ENCODE peak calls at places on chromosome 17, in four cellular contexts. L is amygdala; C is AG09309; R is effector memory CD4-positive, alpha-beta T cell. Z is an unnamed sample.

GRCh38 chr17:27153005-27153404 is 140.9 kb upstream of the WSB1 start:
- DNase-seq in L (peak; percentile 11), R (no peak), C (peak; percentile 24), Z (no peak)

GRCh38 chr17:77772461-77772897 is 186.0 kb upstream of the TNRC6C start:
- DNase-seq in R (peak; percentile 45), L (no peak), C (no peak), Z (no peak)

GRCh38 chr17:51598824-51599223 is 338.5 kb downstream of the UTP18 start:
- DNase-seq in L (no peak), C (no peak), R (no peak), Z (no peak)

GRCh38 chr17:59483860-59484259 is 81.5 kb upstream of the DHX40 start:
- DNase-seq in L (no peak), R (no peak), C (no peak), Z (no peak)

GRCh38 chr17:69287168-69287567 is 39.8 kb downstream of the ABCA5 start:
- DNase-seq in R (no peak), L (no peak), C (no peak), Z (peak; percentile 73)

GRCh38 chr17:41049110-41049509 is 2.0 kb upstream of the KRTAP2-1 start:
- DNase-seq in L (no peak), C (peak; percentile 58), R (no peak), Z (peak; percentile 50)

GRCh38 chr17:10879110-10879509 is 41.2 kb upstream of the PIRT start:
- DNase-seq in R (no peak), L (peak; percentile 22), C (no peak), Z (no peak)

GRCh38 chr17:75454193-75454592 is 2.2 kb upstream of the TMEM94 start:
- DNase-seq in L (no peak), R (no peak), C (no peak), Z (peak; percentile 31)

GRCh38 chr17:48037036-48037881 is at the start of gene COPZ2:
- DNase-seq in L (no peak), C (no peak), R (peak; percentile 49), Z (no peak)

GRCh38 chr17:21358185-21358584 is 18.0 kb upstream of the KCNJ12 start:
- DNase-seq in L (no peak), R (no peak), C (no peak), Z (no peak)

GRCh38 chr17:32281011-32281451 is 15.4 kb downstream of the RHBDL3 start:
- DNase-seq in C (no peak), R (no peak), L (no peak), Z (no peak)

GRCh38 chr17:30550512-30551273 is 73.5 kb downstream of the GOSR1 start:
- DNase-seq in L (no peak), C (no peak), R (no peak), Z (peak; percentile 42)

GRCh38 chr17:53191878-53192277 is 630.8 kb upstream of the KIF2B start:
- DNase-seq in L (no peak), R (no peak), C (no peak), Z (no peak)

GRCh38 chr17:78414178-78415162 is 36.0 kb downstream of the PGS1 start:
- DNase-seq in L (no peak), R (peak; percentile 15), C (no peak), Z (no peak)

GRCh38 chr17:80751460-80752368 is 207.1 kb downstream of the RPTOR start:
- DNase-seq in C (peak; percentile 24), L (peak; percentile 42), R (no peak), Z (peak; percentile 18)

GRCh38 chr17:59756236-59756818 is 48.9 kb downstream of the VMP1 start:
- DNase-seq in R (no peak), C (peak; percentile 88), L (no peak), Z (peak; percentile 66)

GRCh38 chr17:80045703-80046102 is 9.3 kb downstream of the CCDC40 start:
- DNase-seq in R (no peak), C (no peak), L (no peak), Z (no peak)

GRCh38 chr17:51560398-51560797 is 300.1 kb downstream of the UTP18 start:
- DNase-seq in C (no peak), L (no peak), R (no peak), Z (no peak)

GRCh38 chr17:57670769-57671545 is 74.1 kb downstream of the CCDC182 start:
- DNase-seq in C (no peak), L (no peak), R (no peak), Z (peak; percentile 14)

GRCh38 chr17:38442548-38442947 is 14.3 kb downstream of the ARHGAP23 start:
- DNase-seq in C (no peak), R (no peak), L (no peak), Z (no peak)

GRCh38 chr17:297758-298157 is 54.8 kb downstream of the RPH3AL start:
- DNase-seq in R (no peak), C (no peak), L (no peak), Z (no peak)

GRCh38 chr17:3907483-3908216 is 8.6 kb downstream of the P2RX1 start:
- DNase-seq in R (no peak), C (no peak), L (no peak), Z (no peak)

GRCh38 chr17:82324566-82325285 is 7.3 kb upstream of the CD7 start:
- DNase-seq in C (no peak), L (no peak), R (no peak), Z (no peak)

GRCh38 chr17:12553625-12554024 is 112.1 kb upstream of the MYOCD start:
- DNase-seq in R (no peak), L (no peak), C (no peak), Z (no peak)

GRCh38 chr17:73598131-73598680 is 46.0 kb downstream of the SDK2 start:
- DNase-seq in R (no peak), L (no peak), C (no peak), Z (no peak)

GRCh38 chr17:42288985-42289862 is 926 bp downstream of the STAT5A start:
- DNase-seq in L (no peak), C (no peak), R (peak; percentile 46), Z (no peak)

GRCh38 chr17:40870136-40870535 is 3.1 kb upstream of the KRT12 start:
- DNase-seq in C (no peak), R (no peak), L (no peak), Z (no peak)

GRCh38 chr17:17751489-17751995 is 70.3 kb downstream of the RAI1 start:
- DNase-seq in R (no peak), L (no peak), C (no peak), Z (no peak)

GRCh38 chr17:58487589-58488427 is at the start of gene HSF5:
- DNase-seq in L (no peak), R (peak; percentile 55), C (no peak), Z (no peak)

GRCh38 chr17:40564883-40565744 is at the start of gene CCR7:
- DNase-seq in C (no peak), R (peak; percentile 72), L (no peak), Z (no peak)